ENCODE peak calls at places on chromosome 10, in eight cellular contexts. F, C, A, H, L, I, O and S are unnamed samples.

GRCh38 chr10:125005312-125006187 is 63.6 kb downstream of the ZRANB1 start:
- DNase-seq in F (peak), C (no peak), A (no peak), H (no peak), L (no peak), I (peak), O (no peak), S (no peak)

GRCh38 chr10:51656467-51656866 is 42.9 kb downstream of the CSTF2T start:
- DNase-seq in F (no peak), C (no peak), A (no peak), H (no peak), L (no peak), I (no peak), O (no peak), S (no peak)

GRCh38 chr10:114684822-114685209 is 26.7 kb upstream of the ABLIM1 start:
- DNase-seq in F (no peak), C (peak), A (peak), H (peak), L (peak), I (no peak), O (peak), S (peak)

GRCh38 chr10:103551619-103552602 is 58.4 kb downstream of the NEURL1 start:
- DNase-seq in F (peak), C (no peak), A (no peak), H (no peak), L (no peak), I (no peak), O (no peak), S (no peak)

GRCh38 chr10:79608505-79609375 is 2.0 kb upstream of the SFTPA1 start:
- DNase-seq in F (peak), C (peak), A (peak), H (peak), L (no peak), I (no peak), O (peak), S (peak)

GRCh38 chr10:98309366-98310355 is 41.7 kb upstream of the LOXL4 start:
- DNase-seq in F (peak), C (peak), A (peak), H (peak), L (peak), I (no peak), O (peak), S (peak)

GRCh38 chr10:73209705-73210104 is 37.4 kb downstream of the DNAJC9 start:
- DNase-seq in F (no peak), C (peak), A (no peak), H (peak), L (peak), I (no peak), O (peak), S (peak)

GRCh38 chr10:112446055-112446854 is 459 bp downstream of the ZDHHC6 start:
- DNase-seq in F (no peak), C (peak), A (peak), H (peak), L (no peak), I (no peak), O (peak), S (peak)

GRCh38 chr10:3139135-3139910 is 33.3 kb downstream of the PITRM1 start:
- DNase-seq in F (peak), C (no peak), A (no peak), H (no peak), L (no peak), I (no peak), O (no peak), S (no peak)